ENCODE peak calls at places on chromosomes 7 and 10, in nine cellular contexts. M is HAP-1, C is fibroblast of villous mesenchyme, V is GM06990, Z is fibroblast of pulmonary artery, H is brain microvascular endothelial cell, R is psoas muscle, O is cardiac muscle cell, T is skeletal muscle cell. Y is an unnamed sample.

GRCh38 chr10:114239117-114239993 is at the start of gene VWA2:
- DNase-seq in H (no peak), T (no peak), V (peak), M (peak), Z (no peak), R (peak), O (no peak), C (no peak), Y (no peak)

GRCh38 chr7:70736715-70737460 is 395.1 kb upstream of the GALNT17 start:
- DNase-seq in M (no peak), V (no peak), H (peak), T (peak), Z (peak), O (peak), R (no peak), C (peak), Y (peak)

GRCh38 chr7:2923291-2923781 is 79.2 kb upstream of the GNA12 start:
- DNase-seq in V (no peak), C (no peak), R (no peak), O (no peak), Z (no peak), H (no peak), T (no peak), M (no peak), Y (no peak)

GRCh38 chr10:88037623-88038022 is 174.2 kb downstream of the PTEN start:
- DNase-seq in R (no peak), O (no peak), C (no peak), V (no peak), M (no peak), Z (no peak), T (no peak), H (no peak), Y (no peak)

GRCh38 chr10:787933-788651 is 98.6 kb upstream of the DIP2C start:
- DNase-seq in C (peak), V (no peak), R (peak), M (no peak), T (peak), Z (peak), H (peak), O (peak), Y (no peak)

GRCh38 chr7:45938626-45939302 is 17.7 kb upstream of the IGFBP3 start:
- DNase-seq in R (no peak), Z (no peak), H (no peak), M (no peak), C (no peak), V (no peak), T (no peak), O (no peak), Y (no peak)

GRCh38 chr7:134362587-134363483 is 46.1 kb upstream of the SLC35B4 start:
- DNase-seq in M (no peak), T (peak), R (no peak), H (no peak), V (no peak), O (peak), C (peak), Z (peak), Y (peak)

GRCh38 chr10:102241037-102241443 is 272 bp downstream of the PITX3 start:
- DNase-seq in R (no peak), C (peak), H (no peak), T (no peak), M (no peak), Z (no peak), V (no peak), O (no peak), Y (no peak)

GRCh38 chr10:3538850-3539531 is 246.0 kb downstream of the KLF6 start:
- DNase-seq in M (no peak), O (peak), V (no peak), C (peak), R (no peak), Z (peak), H (peak), T (peak), Y (peak)

GRCh38 chr10:70760271-70760787 is 24.8 kb downstream of the TBATA start:
- DNase-seq in R (no peak), Z (no peak), C (no peak), H (no peak), M (no peak), O (no peak), T (no peak), V (no peak), Y (no peak)

GRCh38 chr7:31954500-31954899 is 115.7 kb downstream of the PDE1C start:
- DNase-seq in C (no peak), Z (no peak), T (no peak), V (no peak), O (no peak), M (no peak), R (no peak), H (no peak), Y (no peak)

GRCh38 chr10:43696909-43697499 is 48.3 kb upstream of the ZNF32 start:
- DNase-seq in M (no peak), R (no peak), T (no peak), H (no peak), Z (no peak), V (no peak), C (no peak), O (no peak), Y (no peak)

GRCh38 chr7:84154991-84155781 is 39.4 kb downstream of the SEMA3A start:
- DNase-seq in C (no peak), T (no peak), M (no peak), O (peak), H (no peak), V (no peak), R (no peak), Z (no peak), Y (no peak)

GRCh38 chr7:93566876-93567275 is 7.6 kb downstream of the CALCR start:
- DNase-seq in O (peak), T (no peak), Z (peak), R (no peak), C (no peak), H (no peak), M (no peak), V (no peak), Y (no peak)

GRCh38 chr7:17855202-17855601 is 85.1 kb downstream of the SNX13 start:
- DNase-seq in M (no peak), H (no peak), O (no peak), R (no peak), T (no peak), V (no peak), C (no peak), Z (no peak), Y (no peak)

GRCh38 chr10:122112021-122112616 is 123.2 kb downstream of the TACC2 start:
- DNase-seq in H (peak), R (no peak), Z (peak), M (no peak), O (no peak), V (no peak), T (no peak), C (peak), Y (no peak)

GRCh38 chr10:117936136-117936535 is 110.6 kb downstream of the RAB11FIP2 start:
- DNase-seq in C (peak), V (no peak), O (peak), R (peak), M (no peak), Z (peak), H (no peak), T (peak), Y (peak)

GRCh38 chr7:28093617-28094232 is 86.9 kb downstream of the JAZF1 start:
- DNase-seq in V (no peak), O (peak), R (peak), M (peak), C (peak), Z (peak), H (peak), T (no peak), Y (no peak)

GRCh38 chr10:71835671-71836593 is 15.1 kb downstream of the PSAP start:
- DNase-seq in C (peak), Z (peak), V (peak), O (peak), H (peak), M (peak), R (peak), T (peak), Y (peak)

GRCh38 chr10:28300027-28300426 is 2.8 kb downstream of the MPP7 start:
- DNase-seq in O (no peak), T (no peak), C (no peak), M (no peak), R (no peak), Z (no peak), H (no peak), V (no peak), Y (no peak)

GRCh38 chr10:50417906-50418697 is 166.8 kb upstream of the ASAH2 start:
- DNase-seq in V (peak), O (peak), M (peak), R (peak), H (peak), T (no peak), Z (peak), C (peak), Y (peak)

GRCh38 chr7:117816727-117817126 is 56.5 kb downstream of the CTTNBP2 start:
- DNase-seq in Z (no peak), T (no peak), C (peak), O (no peak), V (no peak), M (no peak), H (no peak), R (no peak), Y (no peak)

GRCh38 chr10:77073066-77073960 is 564.3 kb downstream of the KCNMA1 start:
- DNase-seq in R (peak), H (no peak), V (no peak), O (peak), C (peak), M (no peak), T (no peak), Z (peak), Y (no peak)

GRCh38 chr10:104256335-104257080 is 1.8 kb downstream of the GSTO1 start:
- DNase-seq in R (no peak), V (no peak), Z (peak), T (no peak), M (peak), H (no peak), O (no peak), C (peak), Y (no peak)

GRCh38 chr7:105249216-105249615 is 139.5 kb downstream of the SRPK2 start:
- DNase-seq in C (no peak), O (no peak), M (no peak), V (no peak), Z (no peak), T (no peak), R (no peak), H (no peak), Y (no peak)

GRCh38 chr10:133616371-133617130 is 10.0 kb downstream of the FRG2B start:
- DNase-seq in Z (no peak), C (no peak), M (no peak), H (no peak), R (no peak), V (no peak), O (no peak), T (no peak), Y (no peak)

GRCh38 chr7:51340029-51340838 is 23.6 kb upstream of the COBL start:
- DNase-seq in T (no peak), C (no peak), V (no peak), Z (no peak), O (no peak), M (no peak), R (no peak), H (no peak), Y (no peak)

GRCh38 chr7:146285418-146285817 is 168.8 kb downstream of the CNTNAP2 start:
- DNase-seq in Z (no peak), C (no peak), R (no peak), H (no peak), O (no peak), V (no peak), T (no peak), M (no peak), Y (no peak)

GRCh38 chr10:43417950-43418768 is 9.2 kb upstream of the HNRNPF start:
- DNase-seq in T (no peak), H (no peak), C (no peak), O (peak), V (peak), M (no peak), Z (no peak), R (no peak), Y (no peak)

GRCh38 chr7:158863611-158864506 is 7.5 kb downstream of the DYNC2I1 start:
- DNase-seq in H (peak), C (peak), V (peak), O (peak), M (peak), R (peak), Z (peak), T (peak), Y (peak)

GRCh38 chr10:45594276-45595157 is 78.1 kb downstream of the ZFAND4 start:
- DNase-seq in Z (peak), R (peak), M (peak), C (peak), O (peak), H (peak), V (peak), T (peak), Y (peak)

DNA sequence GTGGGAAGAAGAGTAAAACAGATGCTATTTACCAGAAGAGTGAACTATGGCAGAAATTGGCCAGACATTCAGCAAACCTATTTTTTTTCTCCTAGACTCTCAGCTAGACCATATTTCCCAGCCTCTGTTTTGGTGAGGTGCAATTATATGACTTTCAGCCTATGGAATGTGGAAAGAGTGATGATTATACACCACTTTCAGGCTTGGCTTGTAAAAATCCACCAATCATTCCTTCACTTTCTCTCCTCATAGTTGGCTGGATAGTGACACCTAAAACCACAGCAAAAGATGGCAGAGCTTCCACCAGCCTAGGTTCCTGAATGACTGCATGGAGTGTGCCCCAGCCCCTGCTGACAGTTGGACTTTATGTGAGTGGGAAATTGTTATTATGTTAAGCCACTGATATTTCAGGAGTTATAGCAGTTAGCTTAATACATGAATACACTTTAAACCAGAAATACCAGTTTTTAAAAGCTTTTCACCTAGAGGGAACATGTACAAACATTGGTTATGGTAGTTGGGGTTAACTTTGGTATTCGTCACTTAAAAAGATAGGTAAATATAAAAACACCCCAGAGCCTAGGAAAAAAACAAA is 19.1 kb upstream of the TNKS2 start:
- DNase-seq in R (no peak), C (no peak), Z (no peak), O (no peak), M (no peak), H (no peak), V (no peak), T (no peak), Y (no peak)
- H3K4me3 ChIP-seq in R (no peak), C (no peak), Z (no peak), O (no peak), M (no peak), H (no peak), V (no peak), T (no peak), Y (no peak)

GRCh38 chr10:62045765-62046521 is 144.4 kb downstream of the ARID5B start:
- DNase-seq in T (peak), R (no peak), H (peak), O (peak), V (peak), C (peak), Z (peak), M (peak), Y (peak)
- H3K4me3 ChIP-seq in T (peak), R (peak), H (peak), O (no peak), V (peak), C (peak), Z (peak), M (no peak), Y (no peak)

GRCh38 chr10:100896876-100897461 is 15.8 kb upstream of the SLF2 start:
- DNase-seq in T (no peak), O (no peak), M (no peak), V (no peak), Z (no peak), C (peak), R (no peak), H (peak), Y (no peak)

GRCh38 chr10:100895896-100896295 is 16.9 kb upstream of the SLF2 start:
- DNase-seq in R (no peak), T (no peak), V (no peak), Z (no peak), H (no peak), O (no peak), M (no peak), C (no peak), Y (no peak)

GRCh38 chr10:100901051-100901450 is 11.7 kb upstream of the SLF2 start:
- DNase-seq in Z (no peak), C (no peak), R (no peak), M (no peak), H (no peak), T (no peak), O (no peak), V (no peak), Y (no peak)

GRCh38 chr10:100897976-100898375 is 14.8 kb upstream of the SLF2 start:
- DNase-seq in V (no peak), C (no peak), Z (no peak), H (no peak), O (no peak), T (no peak), M (no peak), R (no peak), Y (no peak)

DNA sequence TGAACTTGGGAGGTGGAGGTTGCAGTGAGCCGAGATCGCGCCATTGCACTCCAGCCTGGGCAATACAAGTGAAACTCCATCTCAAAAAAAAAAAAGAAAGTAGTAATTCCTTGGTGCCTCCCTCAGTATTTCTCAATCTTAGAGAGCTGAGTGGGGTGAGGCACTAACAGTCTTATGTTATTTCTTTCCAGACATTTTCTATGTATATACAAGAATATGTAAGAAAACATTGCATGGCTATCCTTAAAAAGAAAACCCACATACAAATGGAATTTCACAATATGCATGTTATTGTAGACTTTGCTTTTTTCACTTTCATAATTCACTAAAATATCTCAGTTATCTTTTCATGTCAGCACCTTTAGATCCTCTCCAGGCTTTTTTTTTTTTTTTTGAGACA is 13.6 kb upstream of the SLF2 start:
- DNase-seq in Z (no peak), O (peak), M (no peak), V (no peak), H (no peak), C (peak), R (no peak), T (no peak), Y (no peak)
- H3K4me3 ChIP-seq in Z (no peak), O (no peak), M (no peak), V (no peak), H (no peak), C (no peak), R (no peak), T (no peak), Y (no peak)

GRCh38 chr10:123970207-123970926 is 78.8 kb upstream of the CPXM2 start:
- DNase-seq in V (no peak), T (no peak), O (no peak), R (no peak), H (no peak), C (no peak), Z (no peak), M (no peak), Y (no peak)
- H3K4me3 ChIP-seq in V (no peak), T (no peak), O (no peak), R (no peak), H (no peak), C (no peak), Z (no peak), M (no peak), Y (no peak)

GRCh38 chr10:69215405-69216176 is 4.5 kb upstream of the HKDC1 start:
- DNase-seq in V (no peak), Z (no peak), T (no peak), M (no peak), H (no peak), R (no peak), C (peak), O (no peak), Y (no peak)
- H3K4me3 ChIP-seq in V (no peak), Z (no peak), T (no peak), M (no peak), H (no peak), R (no peak), C (no peak), O (no peak), Y (no peak)